ENCODE peak calls at places on chromosomes 16 and 17, in four cellular contexts. One of them, this sample, is unnamed.

GRCh38 chr16:70713342-70713741 is 27.5 kb upstream of the MTSS2 start:
- DNase-seq in activated CD8-positive, alpha-beta memory T cell treated with anti-CD3 and anti-CD28 coated beads for 4 hours: no peak
- DNase-seq in astrocyte of the hippocampus: no peak
- DNase-seq in C1 segment of cervical spinal cord: no peak
- DNase-seq in this sample: no peak

GRCh38 chr16:4477966-4478365 is 1.8 kb downstream of the HMOX2 start:
- DNase-seq in activated CD8-positive, alpha-beta memory T cell treated with anti-CD3 and anti-CD28 coated beads for 4 hours: no peak
- DNase-seq in astrocyte of the hippocampus: peak; percentile 77
- DNase-seq in C1 segment of cervical spinal cord: no peak
- DNase-seq in this sample: no peak

GRCh38 chr17:35345926-35346771 is 27.3 kb downstream of the SLFN11 start:
- DNase-seq in activated CD8-positive, alpha-beta memory T cell treated with anti-CD3 and anti-CD28 coated beads for 4 hours: no peak
- DNase-seq in astrocyte of the hippocampus: peak; percentile 39
- DNase-seq in C1 segment of cervical spinal cord: peak; percentile 51
- DNase-seq in this sample: no peak

GRCh38 chr17:69084911-69085310 is 24.2 kb upstream of the ABCA9 start:
- DNase-seq in activated CD8-positive, alpha-beta memory T cell treated with anti-CD3 and anti-CD28 coated beads for 4 hours: no peak
- DNase-seq in astrocyte of the hippocampus: peak; percentile 2
- DNase-seq in C1 segment of cervical spinal cord: no peak
- DNase-seq in this sample: no peak

GRCh38 chr17:46078675-46079074 is 79.6 kb downstream of the STH start:
- DNase-seq in activated CD8-positive, alpha-beta memory T cell treated with anti-CD3 and anti-CD28 coated beads for 4 hours: no peak
- DNase-seq in astrocyte of the hippocampus: no peak
- DNase-seq in C1 segment of cervical spinal cord: no peak
- DNase-seq in this sample: no peak

GRCh38 chr16:14378684-14379467 is 251.2 kb downstream of the PARN start:
- DNase-seq in activated CD8-positive, alpha-beta memory T cell treated with anti-CD3 and anti-CD28 coated beads for 4 hours: no peak
- DNase-seq in astrocyte of the hippocampus: no peak
- DNase-seq in C1 segment of cervical spinal cord: no peak
- DNase-seq in this sample: no peak

GRCh38 chr17:72332367-72332766 is 211.5 kb downstream of the SOX9 start:
- DNase-seq in activated CD8-positive, alpha-beta memory T cell treated with anti-CD3 and anti-CD28 coated beads for 4 hours: no peak
- DNase-seq in astrocyte of the hippocampus: no peak
- DNase-seq in C1 segment of cervical spinal cord: no peak
- DNase-seq in this sample: no peak

GRCh38 chr17:63695889-63696288 is 4.0 kb downstream of the LIMD2 start:
- DNase-seq in activated CD8-positive, alpha-beta memory T cell treated with anti-CD3 and anti-CD28 coated beads for 4 hours: no peak
- DNase-seq in astrocyte of the hippocampus: no peak
- DNase-seq in C1 segment of cervical spinal cord: no peak
- DNase-seq in this sample: no peak

GRCh38 chr17:1331708-1332107 is 52.2 kb downstream of the TRARG1 start:
- DNase-seq in activated CD8-positive, alpha-beta memory T cell treated with anti-CD3 and anti-CD28 coated beads for 4 hours: no peak
- DNase-seq in astrocyte of the hippocampus: no peak
- DNase-seq in C1 segment of cervical spinal cord: no peak
- DNase-seq in this sample: no peak

GRCh38 chr17:15981646-15982580 is 17.6 kb downstream of the ZSWIM7 start:
- DNase-seq in activated CD8-positive, alpha-beta memory T cell treated with anti-CD3 and anti-CD28 coated beads for 4 hours: no peak
- DNase-seq in astrocyte of the hippocampus: peak; percentile 28
- DNase-seq in C1 segment of cervical spinal cord: no peak
- DNase-seq in this sample: no peak

GRCh38 chr17:4232168-4232813 is 31.5 kb downstream of the ANKFY1 start:
- DNase-seq in activated CD8-positive, alpha-beta memory T cell treated with anti-CD3 and anti-CD28 coated beads for 4 hours: no peak
- DNase-seq in astrocyte of the hippocampus: peak; percentile 79
- DNase-seq in C1 segment of cervical spinal cord: no peak
- DNase-seq in this sample: no peak

GRCh38 chr16:17360810-17361209 is 110.0 kb downstream of the XYLT1 start:
- DNase-seq in activated CD8-positive, alpha-beta memory T cell treated with anti-CD3 and anti-CD28 coated beads for 4 hours: no peak
- DNase-seq in astrocyte of the hippocampus: no peak
- DNase-seq in C1 segment of cervical spinal cord: no peak
- DNase-seq in this sample: no peak

GRCh38 chr16:67304006-67304405 is 22.5 kb downstream of the KCTD19 start:
- DNase-seq in activated CD8-positive, alpha-beta memory T cell treated with anti-CD3 and anti-CD28 coated beads for 4 hours: no peak
- DNase-seq in astrocyte of the hippocampus: peak; percentile 60
- DNase-seq in C1 segment of cervical spinal cord: no peak
- DNase-seq in this sample: no peak

GRCh38 chr17:76198702-76199101 is 41.6 kb downstream of the RNF157 start:
- DNase-seq in activated CD8-positive, alpha-beta memory T cell treated with anti-CD3 and anti-CD28 coated beads for 4 hours: no peak
- DNase-seq in astrocyte of the hippocampus: no peak
- DNase-seq in C1 segment of cervical spinal cord: no peak
- DNase-seq in this sample: no peak

GRCh38 chr17:79414520-79415065 is 196.3 kb downstream of the RBFOX3 start:
- DNase-seq in activated CD8-positive, alpha-beta memory T cell treated with anti-CD3 and anti-CD28 coated beads for 4 hours: no peak
- DNase-seq in astrocyte of the hippocampus: no peak
- DNase-seq in C1 segment of cervical spinal cord: no peak
- DNase-seq in this sample: no peak

GRCh38 chr16:81511371-81511770 is 66.8 kb downstream of the CMIP start:
- DNase-seq in activated CD8-positive, alpha-beta memory T cell treated with anti-CD3 and anti-CD28 coated beads for 4 hours: no peak
- DNase-seq in astrocyte of the hippocampus: peak; percentile 48
- DNase-seq in C1 segment of cervical spinal cord: no peak
- DNase-seq in this sample: no peak

GRCh38 chr16:83336630-83337029 is 471.1 kb upstream of the HSBP1 start:
- DNase-seq in activated CD8-positive, alpha-beta memory T cell treated with anti-CD3 and anti-CD28 coated beads for 4 hours: no peak
- DNase-seq in astrocyte of the hippocampus: peak; percentile 39
- DNase-seq in C1 segment of cervical spinal cord: no peak
- DNase-seq in this sample: no peak

GRCh38 chr16:73060948-73061495 is 13.1 kb upstream of the ZFHX3 start:
- DNase-seq in activated CD8-positive, alpha-beta memory T cell treated with anti-CD3 and anti-CD28 coated beads for 4 hours: no peak
- DNase-seq in astrocyte of the hippocampus: peak; percentile 11
- DNase-seq in C1 segment of cervical spinal cord: no peak
- DNase-seq in this sample: no peak

GRCh38 chr17:12667299-12667958 is 1.7 kb downstream of the MYOCD start:
- DNase-seq in activated CD8-positive, alpha-beta memory T cell treated with anti-CD3 and anti-CD28 coated beads for 4 hours: no peak
- DNase-seq in astrocyte of the hippocampus: peak; percentile 74
- DNase-seq in C1 segment of cervical spinal cord: no peak
- DNase-seq in this sample: peak; percentile 48

GRCh38 chr17:68398731-68399637 is 58.3 kb downstream of the WIPI1 start:
- DNase-seq in activated CD8-positive, alpha-beta memory T cell treated with anti-CD3 and anti-CD28 coated beads for 4 hours: no peak
- DNase-seq in astrocyte of the hippocampus: peak; percentile 73
- DNase-seq in C1 segment of cervical spinal cord: no peak
- DNase-seq in this sample: peak; percentile 18

GRCh38 chr17:13671771-13672170 is 70.0 kb upstream of the HS3ST3A1 start:
- DNase-seq in activated CD8-positive, alpha-beta memory T cell treated with anti-CD3 and anti-CD28 coated beads for 4 hours: no peak
- DNase-seq in astrocyte of the hippocampus: peak; percentile 63
- DNase-seq in C1 segment of cervical spinal cord: no peak
- DNase-seq in this sample: no peak

GRCh38 chr16:48014349-48015135 is 141.3 kb downstream of the ABCC12 start:
- DNase-seq in activated CD8-positive, alpha-beta memory T cell treated with anti-CD3 and anti-CD28 coated beads for 4 hours: no peak
- DNase-seq in astrocyte of the hippocampus: peak; percentile 76
- DNase-seq in C1 segment of cervical spinal cord: no peak
- DNase-seq in this sample: peak; percentile 59

GRCh38 chr16:64829678-64830077 is 292.2 kb downstream of the CDH11 start:
- DNase-seq in activated CD8-positive, alpha-beta memory T cell treated with anti-CD3 and anti-CD28 coated beads for 4 hours: no peak
- DNase-seq in astrocyte of the hippocampus: no peak
- DNase-seq in C1 segment of cervical spinal cord: no peak
- DNase-seq in this sample: no peak

GRCh38 chr16:84232969-84233368 is 6.8 kb downstream of the KCNG4 start:
- DNase-seq in activated CD8-positive, alpha-beta memory T cell treated with anti-CD3 and anti-CD28 coated beads for 4 hours: no peak
- DNase-seq in astrocyte of the hippocampus: no peak
- DNase-seq in C1 segment of cervical spinal cord: no peak
- DNase-seq in this sample: no peak

GRCh38 chr16:73521499-73521898 is 473.6 kb upstream of the ZFHX3 start:
- DNase-seq in activated CD8-positive, alpha-beta memory T cell treated with anti-CD3 and anti-CD28 coated beads for 4 hours: no peak
- DNase-seq in astrocyte of the hippocampus: no peak
- DNase-seq in C1 segment of cervical spinal cord: no peak
- DNase-seq in this sample: no peak

GRCh38 chr17:78535285-78536197 is 41.7 kb downstream of the DNAH17 start:
- DNase-seq in activated CD8-positive, alpha-beta memory T cell treated with anti-CD3 and anti-CD28 coated beads for 4 hours: no peak
- DNase-seq in astrocyte of the hippocampus: no peak
- DNase-seq in C1 segment of cervical spinal cord: no peak
- DNase-seq in this sample: no peak

GRCh38 chr17:16931318-16932060 is 40.4 kb downstream of the TNFRSF13B start:
- DNase-seq in activated CD8-positive, alpha-beta memory T cell treated with anti-CD3 and anti-CD28 coated beads for 4 hours: no peak
- DNase-seq in astrocyte of the hippocampus: no peak
- DNase-seq in C1 segment of cervical spinal cord: no peak
- DNase-seq in this sample: no peak

GRCh38 chr16:19745286-19746018 is 27.4 kb downstream of the IQCK start:
- DNase-seq in activated CD8-positive, alpha-beta memory T cell treated with anti-CD3 and anti-CD28 coated beads for 4 hours: no peak
- DNase-seq in astrocyte of the hippocampus: peak; percentile 71
- DNase-seq in C1 segment of cervical spinal cord: no peak
- DNase-seq in this sample: no peak

GRCh38 chr16:11515540-11516430 is 70.9 kb downstream of the LITAF start:
- DNase-seq in activated CD8-positive, alpha-beta memory T cell treated with anti-CD3 and anti-CD28 coated beads for 4 hours: no peak
- DNase-seq in astrocyte of the hippocampus: no peak
- DNase-seq in C1 segment of cervical spinal cord: no peak
- DNase-seq in this sample: no peak

GRCh38 chr16:50627419-50627818 is 53.7 kb downstream of the SNX20 start:
- DNase-seq in activated CD8-positive, alpha-beta memory T cell treated with anti-CD3 and anti-CD28 coated beads for 4 hours: no peak
- DNase-seq in astrocyte of the hippocampus: peak; percentile 44
- DNase-seq in C1 segment of cervical spinal cord: no peak
- DNase-seq in this sample: no peak

GRCh38 chr16:14475370-14476139 is 154.5 kb downstream of the PARN start:
- DNase-seq in activated CD8-positive, alpha-beta memory T cell treated with anti-CD3 and anti-CD28 coated beads for 4 hours: no peak
- DNase-seq in astrocyte of the hippocampus: peak; percentile 53
- DNase-seq in C1 segment of cervical spinal cord: no peak
- DNase-seq in this sample: no peak

GRCh38 chr16:66616592-66616991 is 12.1 kb downstream of the CMTM3 start:
- DNase-seq in activated CD8-positive, alpha-beta memory T cell treated with anti-CD3 and anti-CD28 coated beads for 4 hours: no peak
- DNase-seq in astrocyte of the hippocampus: peak; percentile 37
- DNase-seq in C1 segment of cervical spinal cord: no peak
- DNase-seq in this sample: no peak

GRCh38 chr17:42877037-42877436 is 23.6 kb upstream of the G6PC1 start:
- DNase-seq in activated CD8-positive, alpha-beta memory T cell treated with anti-CD3 and anti-CD28 coated beads for 4 hours: no peak
- DNase-seq in astrocyte of the hippocampus: no peak
- DNase-seq in C1 segment of cervical spinal cord: no peak
- DNase-seq in this sample: no peak

GRCh38 chr17:61410555-61411089 is 11.0 kb downstream of the TBX2 start:
- DNase-seq in activated CD8-positive, alpha-beta memory T cell treated with anti-CD3 and anti-CD28 coated beads for 4 hours: peak; percentile 47
- DNase-seq in astrocyte of the hippocampus: peak; percentile 84
- DNase-seq in C1 segment of cervical spinal cord: peak; percentile 39
- DNase-seq in this sample: peak; percentile 80

GRCh38 chr17:10614536-10615155 is 42.5 kb downstream of the MYH3 start:
- DNase-seq in activated CD8-positive, alpha-beta memory T cell treated with anti-CD3 and anti-CD28 coated beads for 4 hours: no peak
- DNase-seq in astrocyte of the hippocampus: peak; percentile 66
- DNase-seq in C1 segment of cervical spinal cord: no peak
- DNase-seq in this sample: peak; percentile 52

GRCh38 chr17:37792787-37793186 is 47.9 kb upstream of the HNF1B start:
- DNase-seq in activated CD8-positive, alpha-beta memory T cell treated with anti-CD3 and anti-CD28 coated beads for 4 hours: no peak
- DNase-seq in astrocyte of the hippocampus: no peak
- DNase-seq in C1 segment of cervical spinal cord: no peak
- DNase-seq in this sample: no peak

GRCh38 chr16:85794696-85795095 is 4.6 kb downstream of the EMC8 start:
- DNase-seq in activated CD8-positive, alpha-beta memory T cell treated with anti-CD3 and anti-CD28 coated beads for 4 hours: no peak
- DNase-seq in astrocyte of the hippocampus: no peak
- DNase-seq in C1 segment of cervical spinal cord: no peak
- DNase-seq in this sample: no peak

GRCh38 chr16:85423186-85423550 is 190.0 kb upstream of the GSE1 start:
- DNase-seq in activated CD8-positive, alpha-beta memory T cell treated with anti-CD3 and anti-CD28 coated beads for 4 hours: no peak
- DNase-seq in astrocyte of the hippocampus: no peak
- DNase-seq in C1 segment of cervical spinal cord: no peak
- DNase-seq in this sample: no peak

GRCh38 chr16:3738541-3738940 is 21.2 kb upstream of the TRAP1 start:
- DNase-seq in activated CD8-positive, alpha-beta memory T cell treated with anti-CD3 and anti-CD28 coated beads for 4 hours: no peak
- DNase-seq in astrocyte of the hippocampus: no peak
- DNase-seq in C1 segment of cervical spinal cord: no peak
- DNase-seq in this sample: no peak

This sample was measured in head of caudate nucleus.